ENCODE peak calls at places on chromosomes 5 and 9, in four cellular contexts. One of them, this sample, is unnamed.

GRCh38 chr5:177389368-177390169 is 5.3 kb downstream of the SLC34A1 start:
- DNase-seq in heart left ventricle: no peak
- DNase-seq in H7: no peak
- DNase-seq in GM23248: peak; percentile 97
- DNase-seq in this sample: no peak

GRCh38 chr5:35736280-35736679 is 118.6 kb downstream of the SPEF2 start:
- DNase-seq in heart left ventricle: no peak
- DNase-seq in H7: no peak
- DNase-seq in GM23248: peak; percentile 24
- DNase-seq in this sample: no peak

GRCh38 chr5:145946112-145946861 is 9.9 kb downstream of the SH3RF2 start:
- DNase-seq in heart left ventricle: peak; percentile 51
- DNase-seq in H7: no peak
- DNase-seq in GM23248: peak; percentile 78
- DNase-seq in this sample: no peak

GRCh38 chr9:136860933-136861873 is 4.9 kb downstream of the EDF1 start:
- DNase-seq in heart left ventricle: peak; percentile 24
- DNase-seq in H7: peak; percentile 36
- DNase-seq in GM23248: no peak
- DNase-seq in this sample: peak; percentile 61

GRCh38 chr5:145989428-145989827 is 53.0 kb downstream of the SH3RF2 start:
- DNase-seq in heart left ventricle: no peak
- DNase-seq in H7: no peak
- DNase-seq in GM23248: no peak
- DNase-seq in this sample: no peak

GRCh38 chr9:4353236-4353635 is 53.4 kb upstream of the GLIS3 start:
- DNase-seq in heart left ventricle: no peak
- DNase-seq in H7: no peak
- DNase-seq in GM23248: peak; percentile 51
- DNase-seq in this sample: no peak

GRCh38 chr9:123757547-123757946 is 172.4 kb downstream of the DENND1A start:
- DNase-seq in heart left ventricle: no peak
- DNase-seq in H7: no peak
- DNase-seq in GM23248: no peak
- DNase-seq in this sample: peak; percentile 65

GRCh38 chr5:14164764-14165163 is 21.6 kb downstream of the TRIO start:
- DNase-seq in heart left ventricle: no peak
- DNase-seq in H7: no peak
- DNase-seq in GM23248: peak; percentile 2
- DNase-seq in this sample: no peak

GRCh38 chr9:130320697-130321080 is 55.1 kb downstream of the HMCN2 start:
- DNase-seq in heart left ventricle: no peak
- DNase-seq in H7: peak; percentile 94
- DNase-seq in GM23248: no peak
- DNase-seq in this sample: no peak

GRCh38 chr5:69007726-69008368 is 86.0 kb upstream of the SLC30A5 start:
- DNase-seq in heart left ventricle: peak; percentile 51
- DNase-seq in H7: peak; percentile 66
- DNase-seq in GM23248: peak; percentile 53
- DNase-seq in this sample: no peak

GRCh38 chr5:175659546-175660248 is 1.8 kb downstream of the HRH2 start:
- DNase-seq in heart left ventricle: no peak
- DNase-seq in H7: no peak
- DNase-seq in GM23248: no peak
- DNase-seq in this sample: no peak

GRCh38 chr5:168313596-168314204 is 22.3 kb downstream of the WWC1 start:
- DNase-seq in heart left ventricle: no peak
- DNase-seq in H7: no peak
- DNase-seq in GM23248: peak; percentile 20
- DNase-seq in this sample: no peak

GRCh38 chr9:89247431-89248370 is 63.3 kb upstream of the CKS2 start:
- DNase-seq in heart left ventricle: no peak
- DNase-seq in H7: peak; percentile 50
- DNase-seq in GM23248: no peak
- DNase-seq in this sample: no peak

GRCh38 chr5:168975331-168975730 is 325.6 kb downstream of the SLIT3 start:
- DNase-seq in heart left ventricle: no peak
- DNase-seq in H7: no peak
- DNase-seq in GM23248: no peak
- DNase-seq in this sample: no peak

GRCh38 chr9:113221800-113222481 is 597 bp downstream of the SLC31A1 start:
- DNase-seq in heart left ventricle: no peak
- DNase-seq in H7: no peak
- DNase-seq in GM23248: no peak
- DNase-seq in this sample: no peak

GRCh38 chr5:89471556-89471955 is 588.6 kb upstream of the MEF2C start:
- DNase-seq in heart left ventricle: no peak
- DNase-seq in H7: no peak
- DNase-seq in GM23248: peak; percentile 72
- DNase-seq in this sample: no peak

GRCh38 chr9:124342946-124343485 is 72.2 kb downstream of the PSMB7 start:
- DNase-seq in heart left ventricle: peak; percentile 57
- DNase-seq in H7: peak; percentile 88
- DNase-seq in GM23248: peak; percentile 96
- DNase-seq in this sample: peak; percentile 89

GRCh38 chr9:37574996-37575395 is 1.2 kb downstream of the FBXO10 start:
- DNase-seq in heart left ventricle: no peak
- DNase-seq in H7: no peak
- DNase-seq in GM23248: peak; percentile 45
- DNase-seq in this sample: no peak

GRCh38 chr9:130938652-130939404 is at the start of gene FIBCD1:
- DNase-seq in heart left ventricle: no peak
- DNase-seq in H7: peak; percentile 93
- DNase-seq in GM23248: peak; percentile 71
- DNase-seq in this sample: no peak

GRCh38 chr5:161966544-161966943 is 101.0 kb upstream of the GABRG2 start:
- DNase-seq in heart left ventricle: no peak
- DNase-seq in H7: peak; percentile 3
- DNase-seq in GM23248: no peak
- DNase-seq in this sample: no peak

GRCh38 chr9:1531411-1531903 is 481.3 kb downstream of the DMRT2 start:
- DNase-seq in heart left ventricle: no peak
- DNase-seq in H7: no peak
- DNase-seq in GM23248: no peak
- DNase-seq in this sample: no peak

GRCh38 chr9:112119225-112120045 is 55.7 kb downstream of the SUSD1 start:
- DNase-seq in heart left ventricle: no peak
- DNase-seq in H7: no peak
- DNase-seq in GM23248: no peak
- DNase-seq in this sample: no peak

GRCh38 chr5:388266-389196 is 54.4 kb upstream of the EXOC3 start:
- DNase-seq in heart left ventricle: no peak
- DNase-seq in H7: peak; percentile 59
- DNase-seq in GM23248: no peak
- DNase-seq in this sample: peak; percentile 59

GRCh38 chr9:4334439-4334838 is 34.6 kb upstream of the GLIS3 start:
- DNase-seq in heart left ventricle: peak; percentile 66
- DNase-seq in H7: no peak
- DNase-seq in GM23248: peak; percentile 24
- DNase-seq in this sample: no peak

GRCh38 chr9:122900791-122901190 is 4.4 kb downstream of the RC3H2 start:
- DNase-seq in heart left ventricle: no peak
- DNase-seq in H7: no peak
- DNase-seq in GM23248: peak; percentile 58
- DNase-seq in this sample: no peak

GRCh38 chr9:69771775-69772418 is 12.1 kb upstream of the PTAR1 start:
- DNase-seq in heart left ventricle: no peak
- DNase-seq in H7: no peak
- DNase-seq in GM23248: peak; percentile 97
- DNase-seq in this sample: no peak

GRCh38 chr5:139985733-139986132 is 57.4 kb downstream of the NRG2 start:
- DNase-seq in heart left ventricle: peak; percentile 62
- DNase-seq in H7: no peak
- DNase-seq in GM23248: peak; percentile 95
- DNase-seq in this sample: no peak

GRCh38 chr9:34991833-34992375 is 2.4 kb downstream of the DNAJB5 start:
- DNase-seq in heart left ventricle: peak; percentile 78
- DNase-seq in H7: peak; percentile 78
- DNase-seq in GM23248: peak; percentile 42
- DNase-seq in this sample: peak; percentile 85

GRCh38 chr5:172044631-172045314 is 38.3 kb upstream of the FBXW11 start:
- DNase-seq in heart left ventricle: no peak
- DNase-seq in H7: peak; percentile 77
- DNase-seq in GM23248: no peak
- DNase-seq in this sample: no peak

GRCh38 chr5:31412324-31412723 is 119.6 kb downstream of the DROSHA start:
- DNase-seq in heart left ventricle: no peak
- DNase-seq in H7: no peak
- DNase-seq in GM23248: peak; percentile 23
- DNase-seq in this sample: no peak

GRCh38 chr5:36688722-36689121 is 82.3 kb downstream of the SLC1A3 start:
- DNase-seq in heart left ventricle: no peak
- DNase-seq in H7: peak; percentile 57
- DNase-seq in GM23248: peak; percentile 33
- DNase-seq in this sample: no peak

GRCh38 chr5:151224372-151224771 is 480 bp upstream of the CCDC69 start:
- DNase-seq in heart left ventricle: no peak
- DNase-seq in H7: no peak
- DNase-seq in GM23248: no peak
- DNase-seq in this sample: peak; percentile 33

GRCh38 chr5:151221574-151221973 is 2.3 kb downstream of the CCDC69 start:
- DNase-seq in heart left ventricle: no peak
- DNase-seq in H7: no peak
- DNase-seq in GM23248: peak; percentile 54
- DNase-seq in this sample: no peak

GRCh38 chr5:151223447-151224264 is at the start of gene CCDC69:
- DNase-seq in heart left ventricle: peak; percentile 86
- DNase-seq in H7: peak; percentile 92
- DNase-seq in GM23248: peak; percentile 79
- DNase-seq in this sample: peak; percentile 91

GRCh38 chr5:151222769-151223446 is 984 bp downstream of the CCDC69 start:
- DNase-seq in heart left ventricle: peak; percentile 76
- DNase-seq in H7: peak; percentile 59
- DNase-seq in GM23248: no peak
- DNase-seq in this sample: peak; percentile 88

GRCh38 chr5:151222054-151222768 is 1.7 kb downstream of the CCDC69 start:
- DNase-seq in heart left ventricle: no peak
- DNase-seq in H7: no peak
- DNase-seq in GM23248: no peak
- DNase-seq in this sample: peak; percentile 81
- H3K4me3 ChIP-seq in heart left ventricle: peak overlapping the region; percentile 73
- H3K4me3 ChIP-seq in H7: no peak overlapping the region
- H3K4me3 ChIP-seq in GM23248: no peak overlapping the region
- H3K4me3 ChIP-seq in this sample: peak overlapping the region; percentile 92

GRCh38 chr5:115735108-115735998 is 81.1 kb downstream of the CDO1 start:
- DNase-seq in heart left ventricle: no peak
- DNase-seq in H7: peak; percentile 4
- DNase-seq in GM23248: no peak
- DNase-seq in this sample: no peak

GRCh38 chr5:115737452-115737851 is 79.0 kb downstream of the CDO1 start:
- DNase-seq in heart left ventricle: no peak
- DNase-seq in H7: no peak
- DNase-seq in GM23248: no peak
- DNase-seq in this sample: no peak

GRCh38 chr5:115736690-115737005 is 79.8 kb downstream of the CDO1 start:
- DNase-seq in heart left ventricle: no peak
- DNase-seq in H7: no peak
- DNase-seq in GM23248: no peak
- DNase-seq in this sample: no peak

GRCh38 chr5:115733607-115734006 is 82.9 kb downstream of the CDO1 start:
- DNase-seq in heart left ventricle: no peak
- DNase-seq in H7: no peak
- DNase-seq in GM23248: no peak
- DNase-seq in this sample: no peak

DNA sequence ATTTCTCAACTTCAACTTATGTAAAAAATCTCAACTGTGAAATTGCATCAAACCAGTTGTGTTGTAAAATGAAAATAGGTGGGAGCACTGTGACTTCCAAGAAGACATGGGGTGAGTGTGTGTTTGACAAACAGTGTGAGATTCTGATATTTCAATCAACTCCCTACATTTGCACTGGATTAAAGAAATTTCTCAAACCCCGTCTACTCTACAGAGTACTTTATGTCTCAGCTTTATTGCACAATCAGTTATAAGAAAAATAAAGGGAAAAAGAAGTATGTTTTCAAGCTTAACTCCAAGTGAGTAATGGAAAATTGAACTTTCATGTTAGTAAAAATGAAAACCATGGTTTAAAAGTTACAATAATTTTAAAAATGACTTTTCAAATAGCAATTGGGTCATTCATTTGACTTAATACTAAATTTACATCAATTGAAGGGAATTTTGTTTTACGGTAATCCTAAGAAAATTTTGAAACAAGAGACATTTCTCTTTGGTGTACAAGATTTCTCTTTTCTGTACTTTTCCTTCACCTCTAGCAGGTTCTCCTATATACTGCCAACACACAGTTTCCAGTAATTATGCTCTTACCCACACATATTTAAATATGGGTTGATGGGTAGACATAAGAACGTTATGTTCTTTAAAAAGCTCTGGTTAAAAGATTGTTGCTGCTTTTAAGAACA is 80.3 kb downstream of the CDO1 start:
- DNase-seq in heart left ventricle: no peak
- DNase-seq in H7: no peak
- DNase-seq in GM23248: no peak
- DNase-seq in this sample: no peak
- H3K4me3 ChIP-seq in heart left ventricle: no peak overlapping the region
- H3K4me3 ChIP-seq in H7: no peak overlapping the region
- H3K4me3 ChIP-seq in GM23248: no peak overlapping the region
- H3K4me3 ChIP-seq in this sample: no peak overlapping the region

GRCh38 chr5:67035098-67035740 is 161.4 kb downstream of the CD180 start:
- DNase-seq in heart left ventricle: no peak
- DNase-seq in H7: no peak
- DNase-seq in GM23248: no peak
- DNase-seq in this sample: no peak

GRCh38 chr5:67030289-67031069 is 166.1 kb downstream of the CD180 start:
- DNase-seq in heart left ventricle: no peak
- DNase-seq in H7: no peak
- DNase-seq in GM23248: peak; percentile 64
- DNase-seq in this sample: no peak

GRCh38 chr5:67033893-67034605 is 162.6 kb downstream of the CD180 start:
- DNase-seq in heart left ventricle: no peak
- DNase-seq in H7: no peak
- DNase-seq in GM23248: no peak
- DNase-seq in this sample: no peak

GRCh38 chr5:67031689-67032088 is 164.9 kb downstream of the CD180 start:
- DNase-seq in heart left ventricle: no peak
- DNase-seq in H7: no peak
- DNase-seq in GM23248: peak; percentile 41
- DNase-seq in this sample: no peak

GRCh38 chr5:67032921-67033664 is 163.5 kb downstream of the CD180 start:
- DNase-seq in heart left ventricle: no peak
- DNase-seq in H7: no peak
- DNase-seq in GM23248: peak; percentile 61
- DNase-seq in this sample: no peak
- H3K4me3 ChIP-seq in heart left ventricle: no peak overlapping the region
- H3K4me3 ChIP-seq in H7: no peak overlapping the region
- H3K4me3 ChIP-seq in GM23248: no peak overlapping the region
- H3K4me3 ChIP-seq in this sample: no peak overlapping the region

DNA sequence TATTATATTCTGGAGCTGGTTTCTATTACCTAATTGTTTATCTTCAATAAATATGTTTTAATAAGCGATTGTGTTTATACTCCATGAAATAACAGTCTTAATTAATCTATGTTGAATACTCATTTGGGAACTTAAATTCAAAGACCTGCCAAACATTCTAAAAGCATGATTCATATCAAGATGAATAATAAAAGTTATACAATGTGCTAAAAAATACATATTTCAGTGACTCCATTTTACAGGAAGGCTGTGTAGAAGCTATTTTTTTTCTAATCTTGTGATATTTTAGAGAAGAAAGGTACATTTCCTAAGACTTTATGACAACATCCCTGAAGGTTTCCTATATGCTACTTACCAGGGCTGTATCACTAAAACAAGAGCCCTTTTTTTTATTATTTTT is 417.9 kb downstream of the NFIB start:
- DNase-seq in heart left ventricle: no peak
- DNase-seq in H7: no peak
- DNase-seq in GM23248: no peak
- DNase-seq in this sample: no peak
- H3K4me3 ChIP-seq in heart left ventricle: no peak overlapping the region
- H3K4me3 ChIP-seq in H7: no peak overlapping the region
- H3K4me3 ChIP-seq in GM23248: no peak overlapping the region
- H3K4me3 ChIP-seq in this sample: no peak overlapping the region